ENCODE peak calls at places on chromosomes 13 and 19, in four cellular contexts. V is LoVo, F is B cell, B is heart right ventricle. T is an unnamed sample.

GRCh38 chr19:13149628-13150186 is 468 bp downstream of the STX10 start:
- DNase-seq in V (peak), F (no peak), B (no peak), T (peak)

GRCh38 chr13:34153428-34154180 is 335.7 kb downstream of the RFC3 start:
- DNase-seq in V (no peak), F (no peak), B (peak), T (no peak)

GRCh38 chr19:38319421-38320258 is at the start of gene KCNK6:
- DNase-seq in V (peak), F (no peak), B (peak), T (no peak)

GRCh38 chr19:48826606-48827020 is 9.7 kb downstream of the HSD17B14 start:
- DNase-seq in V (no peak), F (no peak), B (no peak), T (no peak)

GRCh38 chr19:56144396-56144795 is 3.3 kb downstream of the ZNF444 start:
- DNase-seq in V (no peak), F (no peak), B (no peak), T (no peak)

GRCh38 chr19:887072-887471 is 5.9 kb downstream of the MED16 start:
- DNase-seq in V (no peak), F (no peak), B (no peak), T (no peak)

GRCh38 chr19:10290439-10290875 is 705 bp downstream of the ICAM5 start:
- DNase-seq in V (no peak), F (no peak), B (no peak), T (no peak)

GRCh38 chr19:1968279-1969175 is 27.6 kb downstream of the CSNK1G2 start:
- DNase-seq in V (no peak), F (no peak), B (no peak), T (no peak)

GRCh38 chr19:40571005-40571318 is 5.7 kb upstream of the SHKBP1 start:
- DNase-seq in V (no peak), F (no peak), B (no peak), T (no peak)

GRCh38 chr13:22717036-22717435 is 463.7 kb upstream of the SGCG start:
- DNase-seq in V (no peak), F (no peak), B (no peak), T (no peak)

GRCh38 chr19:10420444-10421239 is at the start of gene PDE4A:
- DNase-seq in V (no peak), F (no peak), B (no peak), T (no peak)

GRCh38 chr13:99151516-99151915 is 49.1 kb upstream of the UBAC2 start:
- DNase-seq in V (peak), F (no peak), B (no peak), T (no peak)

GRCh38 chr19:50455992-50456391 is 20.3 kb upstream of the EMC10 start:
- DNase-seq in V (no peak), F (no peak), B (no peak), T (no peak)

GRCh38 chr13:37495046-37495445 is 103.5 kb downstream of the POSTN start:
- DNase-seq in V (no peak), F (no peak), B (no peak), T (no peak)

GRCh38 chr19:2381151-2381822 is 21.2 kb downstream of the TMPRSS9 start:
- DNase-seq in V (no peak), F (no peak), B (no peak), T (no peak)

GRCh38 chr19:43438291-43439162 is 23.8 kb downstream of the TEX101 start:
- DNase-seq in V (peak), F (no peak), B (peak), T (no peak)

GRCh38 chr19:47023448-47023794 is 3.8 kb downstream of the NPAS1 start:
- DNase-seq in V (no peak), F (no peak), B (no peak), T (no peak)

GRCh38 chr19:29587518-29587986 is 18.5 kb upstream of the POP4 start:
- DNase-seq in V (no peak), F (no peak), B (no peak), T (no peak)